ENCODE peak calls at places on chromosomes 1 and 21, in nine cellular contexts. W is Right ventricle myocardium superior; L is NCI-H1105; D is epithelial cell of esophagus; H is adrenal gland; S is NCI-H345; K is NCI-H1417; C is effector memory CD4-positive, alpha-beta T cell; Z is NAMALWA. N is an unnamed sample.

GRCh38 chr1:117732065-117732789 is 126.4 kb downstream of the TENT5C start:
- DNase-seq in W (no peak), H (no peak), D (no peak), K (no peak), L (no peak), C (no peak), Z (no peak), S (no peak), N (no peak)

GRCh38 chr1:220325306-220325995 is 53.2 kb upstream of the RAB3GAP2 start:
- DNase-seq in C (no peak), H (no peak), Z (no peak), L (no peak), D (peak; percentile 56), S (no peak), W (no peak), K (no peak), N (no peak)

GRCh38 chr1:63674238-63674864 is 81.1 kb downstream of the PGM1 start:
- DNase-seq in D (peak; percentile 79), Z (peak; percentile 70), H (peak; percentile 72), L (no peak), K (peak; percentile 28), W (peak; percentile 79), S (peak; percentile 81), C (no peak), N (no peak)

GRCh38 chr1:113812661-113813135 is 422 bp upstream of the RSBN1 start:
- DNase-seq in K (no peak), Z (peak; percentile 78), C (no peak), L (no peak), S (peak; percentile 31), D (no peak), H (peak; percentile 44), W (no peak), N (no peak)

GRCh38 chr1:24928631-24929090 is 1.4 kb downstream of the RUNX3 start:
- DNase-seq in C (no peak), W (peak; percentile 42), D (no peak), L (no peak), S (no peak), Z (peak; percentile 72), K (no peak), H (no peak), N (peak; percentile 73)

GRCh38 chr1:78222225-78222961 is 176.6 kb downstream of the GIPC2 start:
- DNase-seq in W (no peak), L (no peak), D (no peak), S (no peak), C (no peak), Z (no peak), H (no peak), K (no peak), N (no peak)

GRCh38 chr1:5415621-5416020 is 576.6 kb downstream of the NPHP4 start:
- DNase-seq in H (no peak), Z (no peak), K (no peak), S (peak; percentile 26), C (no peak), L (no peak), W (no peak), D (no peak), N (no peak)

GRCh38 chr1:46131727-46132528 is 501 bp downstream of the PIK3R3 start:
- DNase-seq in W (peak; percentile 52), Z (peak; percentile 61), D (peak; percentile 55), C (no peak), S (peak; percentile 72), H (peak; percentile 40), K (peak; percentile 72), L (peak; percentile 54), N (peak; percentile 13)

GRCh38 chr1:2392686-2393085 is 1.0 kb downstream of the RER1 start:
- DNase-seq in L (no peak), D (peak; percentile 19), Z (no peak), C (no peak), W (no peak), S (no peak), K (no peak), H (no peak), N (no peak)

GRCh38 chr1:61192666-61193325 is 110.4 kb downstream of the NFIA start:
- DNase-seq in D (no peak), L (peak; percentile 46), H (no peak), W (no peak), Z (no peak), K (no peak), C (no peak), S (no peak), N (no peak)

GRCh38 chr1:42973799-42974198 is 15.1 kb upstream of the SLC2A1 start:
- DNase-seq in D (no peak), W (no peak), S (no peak), Z (no peak), K (no peak), L (no peak), C (no peak), H (no peak), N (no peak)

GRCh38 chr1:115647919-115648597 is 6.3 kb downstream of the VANGL1 start:
- DNase-seq in W (no peak), D (no peak), K (no peak), L (no peak), S (no peak), H (no peak), Z (no peak), C (no peak), N (no peak)

GRCh38 chr1:168636200-168636599 is 59.8 kb downstream of the XCL1 start:
- DNase-seq in L (no peak), C (no peak), K (no peak), W (no peak), D (peak; percentile 60), H (no peak), Z (peak; percentile 11), S (no peak), N (no peak)

GRCh38 chr1:152182431-152182830 is 23.4 kb upstream of the RPTN start:
- DNase-seq in L (no peak), D (peak; percentile 70), K (peak; percentile 1), W (no peak), H (no peak), S (no peak), Z (peak; percentile 41), C (no peak), N (no peak)

GRCh38 chr1:67766117-67766978 is 66.9 kb downstream of the GNG12 start:
- DNase-seq in D (peak; percentile 92), K (peak; percentile 47), C (no peak), Z (peak; percentile 67), S (peak; percentile 32), H (peak; percentile 72), W (peak; percentile 46), L (peak; percentile 56), N (peak; percentile 27)

GRCh38 chr1:172630868-172631267 is 28.0 kb upstream of the FASLG start:
- DNase-seq in Z (no peak), W (no peak), S (no peak), C (no peak), L (no peak), H (no peak), K (no peak), D (no peak), N (no peak)

GRCh38 chr1:197725044-197725443 is 50.2 kb downstream of the DENND1B start:
- DNase-seq in Z (peak; percentile 23), W (no peak), K (no peak), C (no peak), L (no peak), S (no peak), H (no peak), D (peak; percentile 41), N (no peak)

GRCh38 chr1:70528591-70529333 is 117.7 kb downstream of the CTH start:
- DNase-seq in S (peak; percentile 35), L (peak; percentile 39), C (no peak), Z (peak; percentile 58), H (no peak), K (peak; percentile 27), W (no peak), D (peak; percentile 56), N (no peak)

GRCh38 chr1:207050768-207051614 is at the start of gene YOD1:
- DNase-seq in W (peak; percentile 96), L (peak; percentile 93), K (peak; percentile 93), D (peak; percentile 95), H (peak; percentile 93), C (peak; percentile 76), Z (peak; percentile 95), S (peak; percentile 95), N (peak; percentile 85)

GRCh38 chr1:152013664-152014237 is 20.1 kb upstream of the S100A10 start:
- DNase-seq in S (no peak), K (no peak), D (peak; percentile 73), Z (peak; percentile 75), W (peak; percentile 63), H (no peak), L (no peak), C (no peak), N (no peak)

GRCh38 chr1:87983841-87984240 is 655.2 kb downstream of the LMO4 start:
- DNase-seq in L (no peak), W (no peak), K (no peak), Z (no peak), S (no peak), D (no peak), H (no peak), C (no peak), N (no peak)

GRCh38 chr1:92380867-92381266 is 82.0 kb downstream of the RPAP2 start:
- DNase-seq in H (no peak), K (no peak), S (no peak), W (no peak), Z (no peak), C (no peak), D (no peak), L (no peak), N (no peak)

GRCh38 chr1:106620521-106620954 is 435.9 kb upstream of the PRMT6 start:
- DNase-seq in C (no peak), L (no peak), S (no peak), Z (no peak), K (no peak), D (peak; percentile 98), H (no peak), W (no peak), N (no peak)

GRCh38 chr21:31107151-31107785 is 69.0 kb upstream of the KRTAP19-8 start:
- DNase-seq in H (no peak), K (no peak), Z (no peak), D (no peak), L (no peak), W (no peak), C (no peak), S (no peak), N (no peak)

GRCh38 chr21:17371470-17371869 is 141.4 kb upstream of the CXADR start:
- DNase-seq in C (no peak), H (no peak), K (no peak), Z (no peak), L (no peak), D (peak; percentile 81), S (no peak), W (no peak), N (no peak)

GRCh38 chr1:74683656-74684055 is 10.1 kb upstream of the ERICH3 start:
- DNase-seq in Z (no peak), H (no peak), S (no peak), W (no peak), D (no peak), C (no peak), L (no peak), K (no peak), N (no peak)

GRCh38 chr21:46347791-46348381 is 23.9 kb downstream of the PCNT start:
- DNase-seq in Z (peak; percentile 20), D (no peak), W (peak; percentile 80), C (no peak), L (no peak), K (no peak), S (no peak), H (peak; percentile 80), N (no peak)

GRCh38 chr21:32189688-32190483 is 89.0 kb downstream of the MIS18A start:
- DNase-seq in D (no peak), C (no peak), H (no peak), L (no peak), K (no peak), W (no peak), S (no peak), Z (no peak), N (no peak)

GRCh38 chr1:1440941-1441888 is 5.7 kb downstream of the VWA1 start:
- DNase-seq in Z (peak; percentile 79), W (peak; percentile 69), L (no peak), C (peak; percentile 14), S (no peak), D (no peak), K (no peak), H (no peak), N (peak; percentile 35)

GRCh38 chr1:56676571-56677035 is 31.5 kb downstream of the PRKAA2 start:
- DNase-seq in K (no peak), W (no peak), S (no peak), L (no peak), C (no peak), H (no peak), Z (no peak), D (peak; percentile 84), N (no peak)

GRCh38 chr1:88935522-88936222 is 44.3 kb upstream of the GTF2B start:
- DNase-seq in D (peak; percentile 46), K (no peak), S (peak; percentile 66), L (peak; percentile 6), W (no peak), C (no peak), H (no peak), Z (peak; percentile 53), N (peak; percentile 28)

N was measured in central memory CD4-positive, alpha-beta T cell.